ENCODE peak calls at places on chromosomes 13 and 19, in six cellular contexts. Y, P, M, U, W and C are unnamed samples.
A peak's percentile ranks its signal among the peaks of the same experiment; 100 is the strongest.

GRCh38 chr19:11496391-11497163 is 9.1 kb downstream of the ZNF653 start:
- DNase-seq in U (peak; percentile 76), P (peak; percentile 84), W (peak; percentile 62), Y (no peak), M (peak; percentile 96), C (peak; percentile 75)

GRCh38 chr13:92012787-92013186 is 614.4 kb downstream of the GPC5 start:
- DNase-seq in M (no peak), Y (no peak), U (no peak), W (no peak), P (no peak), C (no peak)

GRCh38 chr13:50928609-50929274 is 19.2 kb downstream of the RNASEH2B start:
- DNase-seq in Y (no peak), M (no peak), W (no peak), P (no peak), U (no peak), C (no peak)

GRCh38 chr13:84137292-84137691 is 255.0 kb upstream of the SLITRK1 start:
- DNase-seq in Y (peak; percentile 64), U (no peak), P (no peak), W (no peak), M (no peak), C (no peak)

GRCh38 chr19:4596033-4596904 is 36.8 kb upstream of the SEMA6B start:
- DNase-seq in Y (no peak), P (no peak), U (no peak), M (no peak), W (no peak), C (no peak)

GRCh38 chr19:3006075-3006767 is 22.9 kb downstream of the TLE2 start:
- DNase-seq in M (peak; percentile 97), P (peak; percentile 96), U (no peak), Y (no peak), W (no peak), C (no peak)

GRCh38 chr13:77620138-77620537 is 77.3 kb upstream of the SLAIN1 start:
- DNase-seq in Y (no peak), U (no peak), P (no peak), W (no peak), M (no peak), C (no peak)

GRCh38 chr13:112248909-112249592 is 127.1 kb upstream of the SPACA7 start:
- DNase-seq in W (no peak), U (no peak), P (no peak), Y (no peak), M (peak; percentile 39), C (no peak)

GRCh38 chr19:38057954-38058690 is 151.1 kb downstream of the SIPA1L3 start:
- DNase-seq in Y (no peak), M (no peak), P (no peak), U (no peak), W (peak; percentile 58), C (no peak)

GRCh38 chr19:47111081-47111589 is 2.4 kb downstream of the ZC3H4 start:
- DNase-seq in M (no peak), P (peak; percentile 51), Y (no peak), W (no peak), U (no peak), C (no peak)

GRCh38 chr19:34128558-34129250 is 43.6 kb upstream of the LSM14A start:
- DNase-seq in U (no peak), P (no peak), Y (no peak), W (no peak), M (no peak), C (no peak)

GRCh38 chr13:66693656-66694055 is 536.5 kb downstream of the PCDH9 start:
- DNase-seq in M (no peak), P (no peak), Y (no peak), U (no peak), W (no peak), C (no peak)

GRCh38 chr13:29954082-29955043 is 103.9 kb upstream of the UBL3 start:
- DNase-seq in P (no peak), Y (no peak), W (no peak), U (no peak), M (no peak), C (no peak)

GRCh38 chr19:40143612-40144011 is 47.6 kb upstream of the MAP3K10 start:
- DNase-seq in P (no peak), Y (no peak), U (no peak), M (no peak), W (no peak), C (no peak)

GRCh38 chr13:24339937-24340607 is 30.7 kb downstream of the C1QTNF9 start:
- DNase-seq in P (no peak), M (no peak), U (no peak), Y (no peak), W (no peak), C (no peak)

GRCh38 chr13:44768775-44769578 is 192.8 kb upstream of the TSC22D1 start:
- DNase-seq in M (no peak), P (no peak), Y (peak; percentile 19), U (no peak), W (no peak), C (no peak)

GRCh38 chr13:83449666-83450395 is 432.4 kb downstream of the SLITRK1 start:
- DNase-seq in U (no peak), Y (no peak), W (no peak), M (no peak), P (no peak), C (no peak)

GRCh38 chr19:33350538-33351309 is 22.8 kb upstream of the CEBPG start:
- DNase-seq in M (no peak), W (no peak), P (no peak), Y (no peak), U (no peak), C (no peak)

GRCh38 chr13:23724196-23724970 is 154.2 kb downstream of the TNFRSF19 start:
- DNase-seq in Y (no peak), W (no peak), U (no peak), M (no peak), P (no peak), C (no peak)

GRCh38 chr13:21913010-21913409 is 242.1 kb downstream of the FGF9 start:
- DNase-seq in M (no peak), P (no peak), Y (no peak), U (no peak), W (no peak), C (no peak)

GRCh38 chr19:35216026-35216832 is 12.3 kb downstream of the FAM187B start:
- DNase-seq in W (no peak), Y (no peak), U (no peak), M (no peak), P (no peak), C (no peak)

GRCh38 chr13:74217816-74218215 is 83.6 kb upstream of the KLF12 start:
- DNase-seq in W (no peak), U (no peak), M (no peak), Y (no peak), P (no peak), C (no peak)

GRCh38 chr19:35879770-35880317 is 11.5 kb downstream of the APLP1 start:
- DNase-seq in W (peak; percentile 73), Y (no peak), U (peak; percentile 72), P (peak; percentile 94), M (peak; percentile 99), C (no peak)

GRCh38 chr13:61414686-61415664 is 674 bp downstream of the PCDH20 start:
- DNase-seq in Y (no peak), P (no peak), W (peak; percentile 26), M (peak; percentile 78), U (no peak), C (no peak)

GRCh38 chr13:108629353-108629752 is at the start of gene MYO16:
- DNase-seq in M (no peak), P (no peak), W (no peak), Y (no peak), U (no peak), C (no peak)

GRCh38 chr19:10946964-10947657 is 13.7 kb upstream of the SMARCA4 start:
- DNase-seq in U (no peak), Y (no peak), W (no peak), P (no peak), M (no peak), C (no peak)

GRCh38 chr19:33627962-33628839 is 6.4 kb downstream of the CHST8 start:
- DNase-seq in W (no peak), P (no peak), Y (no peak), M (no peak), U (no peak), C (no peak)

GRCh38 chr19:4597278-4597974 is 37.9 kb upstream of the SEMA6B start:
- DNase-seq in U (no peak), M (peak; percentile 87), Y (no peak), W (no peak), P (peak; percentile 89), C (no peak)

GRCh38 chr13:49633687-49634086 is 5.4 kb downstream of the ARL11 start:
- DNase-seq in W (no peak), Y (no peak), P (no peak), U (no peak), M (no peak), C (no peak)

DNA sequence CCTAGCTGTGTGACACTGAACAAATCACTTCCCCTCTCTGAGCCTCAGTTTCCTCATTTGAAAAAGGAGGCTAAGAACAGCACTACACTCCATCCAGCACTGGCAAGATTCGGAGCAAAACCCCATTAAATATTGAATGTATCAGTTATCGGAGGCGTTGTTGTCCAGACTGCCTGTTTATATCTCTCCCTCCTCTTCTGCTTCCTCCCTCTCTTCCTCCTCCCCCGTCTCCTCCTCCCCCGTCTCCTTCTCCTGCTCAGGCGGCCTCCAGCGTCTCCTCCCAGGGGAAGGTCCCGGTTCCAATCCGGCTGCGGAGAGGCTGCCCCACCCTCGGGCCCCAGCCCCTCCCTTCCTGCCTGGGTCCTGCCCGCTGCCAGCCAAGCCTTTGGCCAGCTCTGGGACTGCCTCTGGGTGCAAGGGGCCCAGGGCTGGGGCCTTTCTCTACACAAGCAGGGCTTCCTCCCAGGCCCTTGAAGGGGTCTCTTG is 2.0 kb downstream of the RRAS start:
- DNase-seq in W (no peak), P (peak; percentile 75), Y (no peak), M (peak; percentile 82), U (no peak), C (no peak)
- TF ChIP-seq POLR2A in W (no peak), P (no peak), Y (no peak), M (no peak), U (no peak), C (no peak)

GRCh38 chr19:41328157-41328817 is 18.3 kb downstream of the CCDC97 start:
- DNase-seq in Y (no peak), P (no peak), W (no peak), M (no peak), U (no peak), C (no peak)

GRCh38 chr19:41328818-41329220 is 18.8 kb downstream of the CCDC97 start:
- DNase-seq in W (no peak), M (no peak), Y (no peak), P (no peak), U (no peak), C (no peak)

GRCh38 chr19:41327076-41327475 is 17.1 kb downstream of the CCDC97 start:
- DNase-seq in M (no peak), U (no peak), W (no peak), Y (no peak), P (no peak), C (no peak)

GRCh38 chr19:41325947-41326706 is 16.2 kb downstream of the CCDC97 start:
- DNase-seq in P (no peak), U (peak; percentile 66), M (peak; percentile 53), W (peak; percentile 56), Y (no peak), C (no peak)

GRCh38 chr19:41327499-41328156 is 17.7 kb downstream of the CCDC97 start:
- DNase-seq in P (no peak), U (peak; percentile 84), M (peak; percentile 71), Y (no peak), W (no peak), C (peak; percentile 90)
- TF ChIP-seq POLR2AphosphoS5 in P (no peak), U (peak; percentile 86), M (no peak), Y (peak; percentile 24), W (no peak), C (peak; percentile 85)

GRCh38 chr13:110912651-110913051 is 2.2 kb downstream of the ANKRD10 start:
- DNase-seq in P (no peak), W (peak; percentile 54), Y (no peak), U (no peak), M (no peak), C (no peak)
- TF ChIP-seq TAF1 in P (no peak), W (no peak), Y (no peak), U (no peak), M (no peak), C (no peak)

GRCh38 chr19:20051841-20052768 is 12.8 kb upstream of the ZNF682 start:
- DNase-seq in P (no peak), U (no peak), W (peak; percentile 92), Y (peak; percentile 17), M (peak; percentile 91), C (peak; percentile 16)
- TF ChIP-seq POLR2A in P (no peak), U (no peak), W (peak; percentile 50), Y (no peak), M (peak; percentile 66), C (no peak)